ENCODE peak calls at places on chromosomes 4 and X, in six cellular contexts. J is left ventricle myocardium inferior; K is aorta; C is stimulated activated CD8-positive, alpha-beta memory T cell treated with anti-CD3 and anti-CD28 coated beads, Interleukin-15, amount 100 ng/mL, for 4 hours; X is coronary artery; H is GM23248. Q is an unnamed sample.

GRCh38 chr4:113069212-113069892 is 19.9 kb downstream of the ANK2 start:
- DNase-seq in C (no peak), J (no peak), H (peak; percentile 43), X (no peak), K (no peak), Q (no peak)

GRCh38 chr4:144611850-144612249 is 34.1 kb upstream of the HHIP start:
- DNase-seq in C (no peak), J (no peak), K (no peak), H (peak; percentile 45), X (no peak), Q (no peak)

GRCh38 chr4:169619958-169620845 is at the start of gene CLCN3:
- DNase-seq in H (peak; percentile 99), K (peak; percentile 99), J (peak; percentile 98), C (peak; percentile 78), X (peak; percentile 99), Q (peak; percentile 95)

GRCh38 chr4:123667991-123668390 is 271.4 kb downstream of the SPRY1 start:
- DNase-seq in H (no peak), K (no peak), X (no peak), J (no peak), C (no peak), Q (no peak)

GRCh38 chrX:75228854-75229253 is 45.0 kb upstream of the UPRT start:
- DNase-seq in X (no peak), H (no peak), K (no peak), C (no peak), J (no peak), Q (no peak)

GRCh38 chr4:69800599-69800998 is 40.2 kb upstream of the SULT1B1 start:
- DNase-seq in X (no peak), J (no peak), H (peak; percentile 80), K (no peak), C (no peak), Q (no peak)

GRCh38 chrX:39401483-39402110 is 600.3 kb downstream of the MID1IP1 start:
- DNase-seq in K (no peak), J (no peak), H (no peak), X (no peak), C (no peak), Q (no peak)

GRCh38 chrX:109472939-109473713 is 8.8 kb downstream of the GUCY2F start:
- DNase-seq in C (no peak), K (peak; percentile 50), J (no peak), X (no peak), H (peak; percentile 66), Q (no peak)

GRCh38 chr4:66750273-66750672 is 795.0 kb downstream of the CENPC start:
- DNase-seq in H (no peak), X (no peak), K (no peak), J (no peak), C (no peak), Q (no peak)

GRCh38 chr4:27357283-27357682 is 496.6 kb downstream of the STIM2 start:
- DNase-seq in C (no peak), H (peak; percentile 51), J (no peak), X (no peak), K (no peak), Q (no peak)

Q was measured in activated CD4-positive, CD25-positive, alpha-beta regulatory T cell treated with anti-CD3 and anti-CD28 coated beads, Interleukin-2, amount 50 U/mL, for 72 hours.